ENCODE peak calls at places on chromosome 16, in nine cellular contexts. D, T, F, I, O, B, V, Z and C are unnamed samples. For H3K4me1, the result is how much of the 10 kb centered on the place peaks cover.

GRCh38 chr16:56102159-56102798 is 89.0 kb upstream of the GNAO1 start:
- DNase-seq in I (peak), F (peak), T (peak), O (no peak), Z (no peak), B (peak), D (peak), V (no peak), C (no peak)

GRCh38 chr16:57091200-57091989 is 988 bp upstream of the CPNE2 start:
- DNase-seq in T (peak), F (peak), O (no peak), V (no peak), B (peak), Z (no peak), D (peak), I (peak), C (no peak)

GRCh38 chr16:75351183-75351582 is 82.1 kb downstream of the CFDP1 start:
- DNase-seq in T (no peak), F (no peak), V (no peak), D (no peak), Z (no peak), I (no peak), O (no peak), B (no peak), C (no peak)

GRCh38 chr16:1363501-1364041 is 11.8 kb downstream of the GNPTG start:
- DNase-seq in O (peak), F (no peak), Z (peak), B (peak), V (peak), T (peak), I (peak), D (no peak), C (peak)

GRCh38 chr16:23145608-23146007 is 3.6 kb downstream of the USP31 start:
- DNase-seq in I (no peak), O (no peak), V (no peak), T (no peak), D (no peak), Z (no peak), B (peak), F (no peak), C (no peak)

GRCh38 chr16:23182675-23183485 is at the start of gene SCNN1G:
- DNase-seq in F (no peak), B (peak), D (no peak), T (no peak), O (no peak), Z (no peak), I (peak), V (no peak), C (no peak)

GRCh38 chr16:82464192-82464591 is 162.6 kb upstream of the CDH13 start:
- DNase-seq in V (no peak), O (no peak), Z (no peak), D (no peak), F (no peak), T (no peak), I (no peak), B (no peak), C (no peak)

GRCh38 chr16:55010492-55011260 is 80.0 kb downstream of the IRX5 start:
- DNase-seq in D (no peak), B (no peak), V (no peak), T (no peak), O (no peak), Z (no peak), I (no peak), F (no peak), C (no peak)

GRCh38 chr16:911101-911500 is 59.7 kb downstream of the LMF1 start:
- DNase-seq in B (no peak), Z (no peak), D (no peak), T (no peak), F (no peak), I (no peak), V (no peak), O (no peak), C (no peak)

GRCh38 chr16:48323783-48324775 is 61.1 kb downstream of the SIAH1 start:
- DNase-seq in B (no peak), T (no peak), D (no peak), V (no peak), Z (no peak), O (no peak), F (no peak), I (no peak), C (no peak)

GRCh38 chr16:27665881-27666280 is 115.9 kb downstream of the KATNIP start:
- DNase-seq in O (no peak), D (no peak), V (no peak), B (peak), I (no peak), T (no peak), F (no peak), Z (no peak), C (no peak)

GRCh38 chr16:8849411-8850011 is 19.3 kb downstream of the CARHSP1 start:
- DNase-seq in I (no peak), D (peak), T (no peak), V (no peak), O (no peak), F (no peak), B (no peak), Z (no peak), C (no peak)

GRCh38 chr16:27625050-27625697 is 75.2 kb downstream of the KATNIP start:
- DNase-seq in D (peak), Z (no peak), I (no peak), B (no peak), O (no peak), F (no peak), V (peak), T (peak), C (no peak)

GRCh38 chr16:88367560-88367959 is 15.2 kb upstream of the ZNF469 start:
- DNase-seq in D (no peak), T (no peak), V (no peak), I (peak), F (no peak), B (no peak), O (no peak), Z (no peak), C (no peak)

GRCh38 chr16:19092653-19093410 is 20.9 kb upstream of the ITPRIPL2 start:
- DNase-seq in B (no peak), Z (no peak), V (no peak), F (no peak), O (no peak), I (no peak), T (no peak), D (no peak), C (no peak)

GRCh38 chr16:77780378-77780837 is 8.0 kb upstream of the VAT1L start:
- DNase-seq in I (no peak), Z (no peak), F (no peak), T (no peak), D (no peak), V (no peak), B (no peak), O (no peak), C (no peak)

GRCh38 chr16:54066451-54067056 is 220.0 kb downstream of the IRX3 start:
- DNase-seq in B (no peak), O (no peak), F (no peak), D (no peak), V (no peak), T (no peak), I (no peak), Z (no peak), C (no peak)

GRCh38 chr16:1081734-1082265 is 9.3 kb downstream of the SSTR5 start:
- DNase-seq in I (no peak), B (no peak), Z (no peak), O (no peak), F (no peak), T (no peak), V (no peak), D (no peak), C (no peak)

GRCh38 chr16:23155445-23156049 is 6.3 kb upstream of the USP31 start:
- DNase-seq in V (peak), I (no peak), F (no peak), B (peak), O (no peak), Z (no peak), T (peak), D (no peak), C (no peak)

GRCh38 chr16:81723098-81723723 is 55.9 kb upstream of the PLCG2 start:
- DNase-seq in T (peak), B (peak), I (no peak), D (peak), F (no peak), O (peak), V (peak), Z (peak), C (peak)

GRCh38 chr16:69511641-69512040 is 54.1 kb upstream of the NFAT5 start:
- DNase-seq in F (no peak), B (no peak), O (no peak), D (no peak), V (no peak), I (no peak), Z (no peak), T (peak), C (no peak)

GRCh38 chr16:50301626-50302471 is 35.5 kb downstream of the ADCY7 start:
- DNase-seq in V (no peak), F (no peak), T (no peak), D (no peak), Z (no peak), B (no peak), I (peak), O (no peak), C (no peak)

GRCh38 chr16:25258856-25259179 is 1.2 kb upstream of the ZKSCAN2 start:
- DNase-seq in I (no peak), T (no peak), O (no peak), V (no peak), F (no peak), D (no peak), B (no peak), Z (no peak), C (no peak)

GRCh38 chr16:19245326-19245925 is 40.1 kb upstream of the CLEC19A start:
- DNase-seq in B (peak), F (no peak), V (peak), O (no peak), T (peak), D (no peak), I (no peak), Z (no peak), C (no peak)

GRCh38 chr16:81697886-81698635 is 81.0 kb upstream of the PLCG2 start:
- DNase-seq in V (no peak), Z (no peak), O (no peak), F (no peak), T (peak), I (no peak), B (no peak), D (peak), C (no peak)

GRCh38 chr16:81201267-81201666 is 37.2 kb upstream of the BCO1 start:
- DNase-seq in D (no peak), F (no peak), O (no peak), T (no peak), V (no peak), B (no peak), Z (no peak), I (no peak), C (no peak)

GRCh38 chr16:31331141-31331764 is 23.7 kb upstream of the ITGAX start:
- DNase-seq in F (no peak), V (no peak), Z (no peak), I (no peak), T (no peak), O (no peak), D (no peak), B (peak), C (peak)

GRCh38 chr16:2596747-2597559 is 59.1 kb downstream of the PDPK1 start:
- DNase-seq in T (no peak), I (no peak), B (no peak), F (no peak), V (no peak), D (no peak), O (no peak), Z (no peak), C (no peak)

DNA sequence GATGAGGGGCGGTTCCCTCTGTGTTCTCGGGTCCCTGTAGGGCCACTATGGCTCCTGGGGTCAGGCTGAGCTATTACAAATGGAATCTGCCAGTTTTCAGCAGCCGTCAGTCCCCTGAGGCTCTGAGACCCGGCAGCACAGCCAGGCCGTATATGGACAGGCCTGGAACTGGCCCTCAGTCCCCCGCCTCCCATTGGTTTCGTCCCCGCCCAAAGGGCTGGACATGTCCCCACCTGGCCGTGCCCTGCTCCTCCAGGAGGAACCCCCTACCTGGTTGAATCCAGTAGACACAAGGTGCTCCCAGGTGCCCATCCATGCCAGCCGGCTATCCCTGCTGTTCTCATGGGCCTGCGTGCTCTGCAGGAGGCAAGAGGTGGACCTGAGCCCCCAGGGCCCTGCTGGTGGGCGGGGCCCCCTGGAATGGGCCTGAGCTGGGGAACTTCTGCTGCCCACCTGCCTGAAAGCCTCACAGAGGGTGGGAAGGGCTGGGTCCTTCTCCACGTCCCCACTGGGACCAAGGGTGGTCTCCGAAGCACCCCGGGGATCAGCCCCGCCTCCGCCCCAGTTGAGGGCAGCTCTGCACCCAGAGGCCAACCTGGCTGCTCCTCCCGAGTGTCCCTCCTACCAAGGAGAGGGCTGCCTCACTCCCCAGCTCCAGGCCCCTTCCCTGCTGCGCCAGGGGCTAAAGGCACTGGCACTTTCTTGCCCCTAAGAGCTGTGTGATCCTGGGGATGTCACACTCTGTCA is 16.8 kb downstream of the VASN start:
- DNase-seq in B (peak), O (no peak), I (no peak), Z (no peak), V (no peak), D (peak), T (no peak), F (no peak), C (peak)
- H3K4me1 ChIP-seq in B (under half), O (under half), I (under half), Z (half or more), V (under half), D (under half), T (under half), F (under half), C (under half)

DNA sequence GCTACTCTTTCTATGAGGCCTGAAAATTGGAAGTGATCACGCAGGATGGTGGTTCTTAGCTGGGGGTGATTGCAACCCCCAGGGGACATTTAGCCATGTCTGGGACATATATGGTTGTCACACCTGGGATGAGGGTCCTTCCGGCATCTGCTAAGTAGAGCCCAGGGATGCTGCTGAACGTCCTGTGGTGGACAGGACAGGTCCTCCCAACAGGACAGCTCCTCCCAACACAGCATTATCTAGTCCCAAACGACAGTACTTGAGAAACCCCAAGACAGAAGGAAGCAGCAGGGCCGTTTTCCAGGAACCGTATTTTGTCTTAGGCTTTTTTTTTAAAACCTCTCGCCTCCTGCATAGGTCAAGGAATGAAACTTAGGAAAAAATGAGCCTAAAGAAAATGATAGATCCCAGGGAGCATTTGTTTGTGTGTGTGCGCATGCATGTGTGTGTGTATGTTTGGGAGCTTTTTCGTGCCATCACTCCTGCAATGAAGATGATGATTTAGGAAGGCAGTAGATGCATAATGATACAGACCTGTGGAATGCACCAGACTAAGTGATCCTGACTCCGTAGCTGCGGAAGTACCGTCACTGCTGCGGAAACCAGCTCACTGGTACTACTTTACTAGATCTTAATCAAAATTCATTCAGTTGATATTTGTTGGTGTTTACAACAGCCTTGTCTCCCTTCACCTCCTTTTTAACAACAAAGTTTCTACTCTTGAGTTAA is 118.2 kb downstream of the SNX29 start:
- DNase-seq in O (no peak), F (no peak), D (no peak), V (no peak), T (no peak), Z (no peak), B (no peak), I (no peak), C (no peak)
- H3K4me1 ChIP-seq in O (under half), F (under half), D (under half), V (under half), T (under half), Z (under half), B (under half), I (under half), C (under half)

DNA sequence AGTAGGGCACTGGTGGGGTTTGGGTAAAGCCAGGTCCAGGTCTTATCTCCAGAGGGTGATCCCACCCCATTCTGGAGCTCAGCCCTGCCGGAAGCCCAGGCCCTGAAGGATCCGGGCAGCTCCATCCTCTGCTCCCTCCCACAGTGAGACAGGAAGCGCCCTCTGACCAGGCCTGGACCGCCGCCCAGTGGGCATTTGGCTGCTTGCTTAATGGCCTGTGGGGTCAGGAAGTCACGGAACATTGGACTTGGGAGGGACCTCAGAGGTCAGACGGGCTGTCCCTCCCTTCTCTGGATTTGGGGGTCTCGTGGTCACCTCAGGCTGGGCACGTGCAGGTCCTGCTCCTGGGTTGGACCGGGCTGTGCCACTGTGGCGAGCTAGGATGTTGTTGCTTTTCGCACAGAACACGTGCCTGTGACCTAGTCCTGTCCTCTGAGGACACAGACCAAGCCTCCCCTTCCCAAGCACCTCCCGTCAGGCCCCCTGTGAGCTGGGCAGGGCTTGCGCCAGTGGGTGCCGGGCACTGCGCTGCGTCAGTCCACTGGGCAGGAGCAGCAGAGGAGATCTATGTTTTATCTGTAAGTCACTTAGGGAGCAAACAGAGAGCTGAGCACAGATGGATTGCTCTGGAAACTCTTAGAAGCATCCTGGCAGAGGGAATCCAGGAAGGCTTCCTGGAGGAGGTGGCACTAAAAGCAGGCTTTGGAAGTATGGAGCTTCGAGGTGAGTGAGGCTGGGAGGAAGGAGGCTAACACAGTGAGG is 49.4 kb upstream of the GSE1 start:
- DNase-seq in V (peak), O (no peak), T (peak), Z (no peak), I (peak), D (peak), F (peak), B (no peak), C (no peak)
- H3K4me1 ChIP-seq in V (under half), O (under half), T (half or more), Z (under half), I (under half), D (under half), F (under half), B (under half), C (under half)

GRCh38 chr16:85171004-85171808 is 58.9 kb upstream of the CIBAR2 start:
- DNase-seq in D (no peak), V (no peak), B (no peak), T (no peak), O (no peak), F (no peak), I (no peak), Z (no peak), C (no peak)
- H3K4me1 ChIP-seq in D (half or more), V (under half), B (half or more), T (half or more), O (under half), F (under half), I (half or more), Z (under half), C (under half)

GRCh38 chr16:21005008-21005407 is 104.4 kb downstream of the LYRM1 start:
- DNase-seq in I (no peak), Z (no peak), V (no peak), O (no peak), F (no peak), T (no peak), D (no peak), B (no peak), C (no peak)

GRCh38 chr16:21009815-21010214 is 109.2 kb downstream of the LYRM1 start:
- DNase-seq in F (no peak), I (no peak), O (no peak), Z (no peak), V (no peak), D (no peak), B (no peak), T (no peak), C (no peak)
- H3K4me1 ChIP-seq in F (under half), I (under half), O (under half), Z (under half), V (under half), D (under half), B (under half), T (under half), C (under half)

GRCh38 chr16:3857189-3858013 is 23.1 kb downstream of the CREBBP start:
- DNase-seq in F (peak), T (peak), D (no peak), B (no peak), Z (no peak), I (peak), O (no peak), V (no peak), C (no peak)
- H3K4me1 ChIP-seq in F (under half), T (half or more), D (half or more), B (under half), Z (under half), I (half or more), O (under half), V (under half), C (under half)

GRCh38 chr16:67162439-67163163 is 1.9 kb upstream of the HSF4 start:
- DNase-seq in T (no peak), F (no peak), Z (no peak), B (no peak), D (no peak), O (no peak), V (no peak), I (no peak), C (no peak)

GRCh38 chr16:67163903-67164558 is 514 bp upstream of the HSF4 start:
- DNase-seq in V (no peak), F (peak), Z (no peak), B (peak), D (no peak), T (no peak), O (no peak), I (peak), C (no peak)

GRCh38 chr16:67163164-67163902 is 1.2 kb upstream of the HSF4 start:
- DNase-seq in B (peak), T (no peak), V (no peak), Z (no peak), O (no peak), I (peak), D (no peak), F (peak), C (peak)

GRCh38 chr16:67158637-67159600 is 790 bp downstream of the TRADD start:
- DNase-seq in T (peak), D (no peak), O (peak), F (no peak), B (peak), Z (no peak), I (no peak), V (peak), C (peak)

GRCh38 chr16:67161595-67162058 is 1.9 kb downstream of the FBXL8 start:
- DNase-seq in B (no peak), V (no peak), Z (no peak), O (no peak), D (no peak), I (no peak), T (no peak), F (no peak), C (no peak)
- H3K4me1 ChIP-seq in B (under half), V (under half), Z (under half), O (half or more), D (half or more), I (under half), T (half or more), F (under half), C (under half)